ENCODE peak calls at places on chromosomes 2 and 18, in eight cellular contexts. T is effector memory CD4-positive, alpha-beta T cell; B is right lobe of liver; Y is aorta; K is uterus; W is left ventricle myocardium inferior; R is tibial artery; Z is adrenal gland. O is an unnamed sample.
A peak's percentile ranks its signal among the peaks of the same experiment; 100 is the strongest.

GRCh38 chr2:161992526-161992925 is 81.5 kb downstream of the DPP4 start:
- DNase-seq in B (no peak), W (no peak), Y (no peak), R (no peak), K (no peak), Z (no peak), T (peak; percentile 6), O (no peak)

GRCh38 chr2:165953306-165953654 is 296 bp downstream of the TTC21B start:
- DNase-seq in T (no peak), W (no peak), K (no peak), Y (no peak), B (no peak), R (no peak), Z (no peak), O (no peak)

GRCh38 chr18:66587430-66587829 is 16.5 kb downstream of the CDH19 start:
- DNase-seq in B (no peak), R (no peak), W (no peak), T (no peak), Z (no peak), Y (no peak), K (no peak), O (no peak)

GRCh38 chr2:226985227-226985946 is 149.5 kb downstream of the RHBDD1 start:
- DNase-seq in T (no peak), R (no peak), W (no peak), Y (no peak), Z (peak; percentile 72), K (peak; percentile 44), B (peak; percentile 62), O (no peak)

GRCh38 chr2:144198116-144198515 is 321.8 kb downstream of the ZEB2 start:
- DNase-seq in K (no peak), R (no peak), T (no peak), W (no peak), Z (no peak), B (no peak), Y (no peak), O (no peak)

GRCh38 chr2:221552282-221552681 is 19.8 kb downstream of the EPHA4 start:
- DNase-seq in R (no peak), W (no peak), B (no peak), Z (no peak), K (no peak), T (no peak), Y (no peak), O (no peak)

GRCh38 chr2:24840164-24840869 is 47.1 kb downstream of the CENPO start:
- DNase-seq in R (no peak), K (no peak), W (peak; percentile 8), T (no peak), B (no peak), Z (no peak), Y (no peak), O (no peak)

GRCh38 chr18:27687351-27687979 is 489.5 kb downstream of the CDH2 start:
- DNase-seq in R (no peak), Z (no peak), W (no peak), K (no peak), Y (no peak), B (no peak), T (no peak), O (no peak)

GRCh38 chr2:73892631-73893329 is at the start of gene ACTG2:
- DNase-seq in T (no peak), Z (no peak), Y (peak; percentile 74), K (peak; percentile 54), W (no peak), B (no peak), R (peak; percentile 89), O (no peak)
- H3K4me3 ChIP-seq in T (no peak within 1 kb of the TSS), Z (no peak within 1 kb of the TSS), Y (peak within 1 kb of the TSS; percentile 55), K (peak within 1 kb of the TSS; percentile 35), W (no peak within 1 kb of the TSS), B (no peak within 1 kb of the TSS), R (peak within 1 kb of the TSS; percentile 60), O (peak within 1 kb of the TSS; percentile 25)

GRCh38 chr2:73092146-73092783 is 20.5 kb downstream of the RAB11FIP5 start:
- DNase-seq in W (no peak), R (no peak), B (no peak), Z (no peak), K (no peak), T (no peak), Y (no peak), O (no peak)

GRCh38 chr2:73088703-73089102 is 17.2 kb upstream of the SFXN5 start:
- DNase-seq in B (no peak), K (no peak), W (no peak), T (no peak), R (no peak), Y (peak; percentile 44), Z (no peak), O (no peak)

GRCh38 chr2:73089270-73090030 is 17.9 kb upstream of the SFXN5 start:
- DNase-seq in K (peak; percentile 74), B (no peak), R (peak; percentile 86), W (peak; percentile 43), T (no peak), Y (peak; percentile 93), Z (peak; percentile 45), O (no peak)

GRCh38 chr2:73091696-73092095 is 20.2 kb upstream of the SFXN5 start:
- DNase-seq in B (no peak), Y (no peak), Z (no peak), K (no peak), W (no peak), R (no peak), T (no peak), O (no peak)

GRCh38 chr2:73091164-73091563 is 19.7 kb upstream of the SFXN5 start:
- DNase-seq in T (no peak), K (no peak), B (peak; percentile 74), Z (no peak), R (no peak), Y (no peak), W (no peak), O (no peak)
- H3K4me1 ChIP-seq in T (no peaks in the 10 kb centered on the region), K (no peaks in the 10 kb centered on the region), B (peaks cover 6% of the 10 kb centered on the region), Z (no peaks in the 10 kb centered on the region), R (peaks cover 83% of the 10 kb centered on the region), Y (peaks cover 4% of the 10 kb centered on the region), W (peaks cover 69% of the 10 kb centered on the region), O (peaks cover 7% of the 10 kb centered on the region)

DNA sequence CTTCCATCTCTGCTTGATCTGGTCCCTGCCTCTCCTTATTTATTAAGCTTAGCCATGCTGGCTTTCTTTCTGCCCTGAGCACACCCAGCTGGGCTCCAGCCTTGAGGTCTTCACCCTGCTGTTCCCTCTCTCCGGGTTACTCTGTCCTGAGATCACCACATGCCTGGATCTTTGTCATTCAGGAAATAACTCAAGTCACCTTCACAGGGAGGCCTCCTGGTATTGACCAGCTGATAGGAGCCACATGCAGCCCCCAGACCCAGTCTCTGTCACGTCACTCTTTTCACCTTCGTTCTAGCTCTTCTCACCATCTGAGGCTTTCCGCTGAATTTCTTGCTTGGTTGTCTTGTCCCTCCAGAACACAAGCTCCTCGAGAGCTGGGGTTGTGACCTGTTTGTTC is 114.4 kb downstream of the TSN start:
- DNase-seq in K (no peak), Y (no peak), Z (no peak), B (no peak), T (no peak), W (no peak), R (no peak), O (no peak)
- H3K27ac ChIP-seq in K (no peak overlapping the region), Y (no peak overlapping the region), Z (no peak overlapping the region), B (no peak overlapping the region), T (no peak overlapping the region), W (no peak overlapping the region), R (no peak overlapping the region), O (no peak overlapping the region)

GRCh38 chr2:38653380-38653714 is 12.6 kb upstream of the GALM start:
- DNase-seq in Z (no peak), K (no peak), B (no peak), W (no peak), Y (no peak), R (no peak), T (no peak), O (no peak)

GRCh38 chr2:38654495-38655381 is 11.2 kb upstream of the GALM start:
- DNase-seq in Y (peak; percentile 62), K (no peak), W (no peak), R (no peak), Z (peak; percentile 45), B (no peak), T (no peak), O (no peak)

GRCh38 chr2:38655441-38655840 is 10.5 kb upstream of the GALM start:
- DNase-seq in R (no peak), W (no peak), Z (no peak), B (no peak), K (no peak), T (no peak), Y (no peak), O (no peak)

GRCh38 chr2:38652431-38653273 is 13.3 kb upstream of the GALM start:
- DNase-seq in Y (no peak), W (no peak), K (no peak), R (no peak), Z (peak; percentile 67), B (no peak), T (no peak), O (no peak)

DNA sequence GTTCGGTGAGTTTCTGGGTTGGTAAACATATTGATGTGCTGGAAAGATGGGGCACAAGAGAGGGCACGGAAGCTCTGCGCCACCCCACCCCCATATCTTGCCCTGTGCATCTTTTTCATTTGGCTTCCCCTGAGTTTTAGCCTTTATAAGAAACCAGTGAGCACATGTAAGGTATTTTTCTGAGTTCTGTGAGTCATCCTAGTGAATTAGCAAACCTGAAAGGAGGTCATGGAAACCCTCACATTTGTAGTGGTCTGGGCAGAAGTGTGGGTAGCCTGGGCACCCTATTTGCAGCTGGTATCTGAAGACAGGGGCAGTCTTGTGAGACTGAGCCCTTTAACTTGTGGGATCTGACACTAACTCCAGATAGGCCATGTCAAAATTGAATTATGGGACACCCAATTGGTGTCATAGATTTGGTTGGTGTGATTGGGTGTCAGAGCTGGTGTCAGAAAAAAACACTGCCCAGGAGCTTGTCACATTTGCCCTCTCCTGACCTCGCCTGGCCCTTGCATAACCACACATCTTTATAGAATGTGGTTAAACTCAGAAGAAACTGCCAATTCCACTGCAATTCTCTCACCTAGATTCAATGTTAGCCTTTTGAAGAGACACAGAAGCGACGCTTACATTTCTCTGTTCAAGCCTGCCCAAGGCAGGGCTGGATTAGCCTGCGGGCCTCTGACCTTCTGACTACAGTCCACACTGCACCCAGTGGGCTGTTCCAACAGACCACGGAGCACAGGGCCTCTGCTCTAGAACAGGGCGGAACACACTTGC is 12.0 kb upstream of the GALM start:
- DNase-seq in B (no peak), T (peak; percentile 38), K (no peak), W (no peak), R (no peak), Y (no peak), Z (peak; percentile 76), O (no peak)
- H3K4me3 ChIP-seq in B (no peak overlapping the region), T (peak overlapping the region; percentile 26), K (no peak overlapping the region), W (no peak overlapping the region), R (no peak overlapping the region), Y (no peak overlapping the region), Z (no peak overlapping the region), O (no peak overlapping the region)